ENCODE peak calls at places on chromosomes 1 and 21, in eight cellular contexts. I is body of pancreas, N is foreskin fibroblast, T is heart right ventricle, F is cardiac muscle cell, W is retinal pigment epithelial cell, M is hepatocyte, O is IMR-90. P is an unnamed sample.

GRCh38 chr1:172476218-172476811 is 32.4 kb upstream of the PIGC start:
- DNase-seq in I (no peak), N (no peak), T (no peak), F (no peak), W (no peak), M (peak), O (no peak), P (no peak)

GRCh38 chr1:27382950-27383627 is at the start of gene CD164L2:
- DNase-seq in I (peak), N (no peak), T (no peak), F (no peak), W (no peak), M (peak), O (no peak), P (no peak)

GRCh38 chr21:42677339-42678117 is 24.1 kb downstream of the PDE9A start:
- DNase-seq in I (no peak), N (peak), T (no peak), F (peak), W (peak), M (no peak), O (peak), P (no peak)

GRCh38 chr1:236502579-236502971 is 21.2 kb upstream of the LGALS8 start:
- DNase-seq in I (no peak), N (peak), T (no peak), F (peak), W (peak), M (peak), O (peak), P (no peak)

GRCh38 chr1:244778356-244778755 is 57.1 kb upstream of the COX20 start:
- DNase-seq in I (no peak), N (peak), T (no peak), F (peak), W (no peak), M (no peak), O (peak), P (no peak)

GRCh38 chr21:42666023-42666747 is 12.8 kb downstream of the PDE9A start:
- DNase-seq in I (no peak), N (no peak), T (no peak), F (no peak), W (no peak), M (no peak), O (no peak), P (no peak)

GRCh38 chr1:47477595-47478080 is 39.8 kb downstream of the FOXD2 start:
- DNase-seq in I (peak), N (no peak), T (no peak), F (no peak), W (no peak), M (peak), O (no peak), P (no peak)

GRCh38 chr1:99675994-99676393 is 30.1 kb downstream of the PALMD start:
- DNase-seq in I (no peak), N (no peak), T (no peak), F (no peak), W (no peak), M (no peak), O (no peak), P (no peak)

GRCh38 chr21:29117372-29117955 is 13.0 kb upstream of the MAP3K7CL start:
- DNase-seq in I (no peak), N (no peak), T (no peak), F (no peak), W (no peak), M (no peak), O (no peak), P (no peak)

GRCh38 chr1:61330571-61330970 is 248.2 kb downstream of the NFIA start:
- DNase-seq in I (no peak), N (no peak), T (no peak), F (no peak), W (no peak), M (no peak), O (no peak), P (no peak)

GRCh38 chr1:245765241-245766000 is 610.6 kb downstream of the KIF26B start:
- DNase-seq in I (no peak), N (peak), T (no peak), F (peak), W (no peak), M (no peak), O (peak), P (no peak)

GRCh38 chr1:221708076-221708571 is 33.8 kb downstream of the DUSP10 start:
- DNase-seq in I (no peak), N (no peak), T (no peak), F (peak), W (no peak), M (no peak), O (no peak), P (no peak)

GRCh38 chr1:204733289-204733688 is 47.8 kb upstream of the LRRN2 start:
- DNase-seq in I (no peak), N (no peak), T (no peak), F (no peak), W (no peak), M (no peak), O (no peak), P (no peak)

GRCh38 chr1:39115271-39116110 is 89.0 kb upstream of the MACF1 start:
- DNase-seq in I (no peak), N (peak), T (no peak), F (peak), W (no peak), M (no peak), O (peak), P (no peak)

GRCh38 chr1:79042117-79042516 is 35.6 kb upstream of the ADGRL4 start:
- DNase-seq in I (no peak), N (peak), T (no peak), F (peak), W (peak), M (no peak), O (peak), P (no peak)

GRCh38 chr1:173549813-173550212 is 53.1 kb downstream of the SLC9C2 start:
- DNase-seq in I (no peak), N (no peak), T (no peak), F (no peak), W (no peak), M (no peak), O (no peak), P (no peak)

GRCh38 chr1:68542586-68542985 is 45.7 kb upstream of the DEPDC1 start:
- DNase-seq in I (no peak), N (peak), T (no peak), F (peak), W (no peak), M (peak), O (no peak), P (no peak)

GRCh38 chr21:46297311-46298082 is 11.4 kb downstream of the YBEY start:
- DNase-seq in I (no peak), N (no peak), T (peak), F (peak), W (no peak), M (no peak), O (no peak), P (no peak)

GRCh38 chr1:115564201-115564600 is 77.6 kb upstream of the VANGL1 start:
- DNase-seq in I (no peak), N (no peak), T (no peak), F (no peak), W (no peak), M (no peak), O (no peak), P (peak)

GRCh38 chr1:56803561-56804156 is 15.5 kb downstream of the FYB2 start:
- DNase-seq in I (peak), N (no peak), T (no peak), F (peak), W (no peak), M (peak), O (peak), P (peak)

GRCh38 chr1:2128189-2128901 is 66.2 kb downstream of the FAAP20 start:
- DNase-seq in I (peak), N (no peak), T (no peak), F (no peak), W (peak), M (no peak), O (no peak), P (no peak)

GRCh38 chr1:218304281-218305039 is 19.4 kb downstream of the RRP15 start:
- DNase-seq in I (no peak), N (no peak), T (peak), F (peak), W (no peak), M (no peak), O (peak), P (no peak)

GRCh38 chr1:207886227-207886626 is 24.7 kb downstream of the CD34 start:
- DNase-seq in I (no peak), N (no peak), T (no peak), F (no peak), W (no peak), M (no peak), O (no peak), P (no peak)

GRCh38 chr21:34820051-34820450 is 151.3 kb downstream of the CLIC6 start:
- DNase-seq in I (no peak), N (no peak), T (no peak), F (no peak), W (no peak), M (no peak), O (no peak), P (no peak)

GRCh38 chr1:5765465-5765864 is 226.8 kb downstream of the NPHP4 start:
- DNase-seq in I (no peak), N (no peak), T (no peak), F (no peak), W (no peak), M (no peak), O (no peak), P (no peak)

GRCh38 chr1:12537294-12537693 is 80.7 kb downstream of the DHRS3 start:
- DNase-seq in I (no peak), N (no peak), T (no peak), F (no peak), W (no peak), M (no peak), O (no peak), P (no peak)

GRCh38 chr1:226447932-226448670 is 40.2 kb upstream of the PARP1 start:
- DNase-seq in I (no peak), N (no peak), T (no peak), F (peak), W (no peak), M (no peak), O (peak), P (no peak)

GRCh38 chr1:235739124-235739523 is 89.5 kb upstream of the GNG4 start:
- DNase-seq in I (peak), N (peak), T (no peak), F (peak), W (no peak), M (no peak), O (peak), P (no peak)

GRCh38 chr1:247487057-247487456 is 29.2 kb upstream of the OR2B11 start:
- DNase-seq in I (no peak), N (peak), T (no peak), F (peak), W (peak), M (peak), O (peak), P (no peak)
- TF ChIP-seq CTCF in I (peak), N (peak), T (peak), F (peak), W (peak), M (peak), O (peak), P (peak)

GRCh38 chr1:177223359-177223758 is 52.6 kb downstream of the BRINP2 start:
- DNase-seq in I (no peak), N (no peak), T (no peak), F (no peak), W (no peak), M (no peak), O (no peak), P (no peak)

GRCh38 chr1:177227978-177228720 is 57.4 kb downstream of the BRINP2 start:
- DNase-seq in I (no peak), N (no peak), T (no peak), F (no peak), W (no peak), M (no peak), O (no peak), P (no peak)

GRCh38 chr1:177230228-177231016 is 59.7 kb downstream of the BRINP2 start:
- DNase-seq in I (no peak), N (no peak), T (no peak), F (no peak), W (no peak), M (no peak), O (no peak), P (no peak)

GRCh38 chr1:177229781-177230180 is 59.0 kb downstream of the BRINP2 start:
- DNase-seq in I (no peak), N (no peak), T (no peak), F (no peak), W (no peak), M (no peak), O (no peak), P (no peak)

DNA sequence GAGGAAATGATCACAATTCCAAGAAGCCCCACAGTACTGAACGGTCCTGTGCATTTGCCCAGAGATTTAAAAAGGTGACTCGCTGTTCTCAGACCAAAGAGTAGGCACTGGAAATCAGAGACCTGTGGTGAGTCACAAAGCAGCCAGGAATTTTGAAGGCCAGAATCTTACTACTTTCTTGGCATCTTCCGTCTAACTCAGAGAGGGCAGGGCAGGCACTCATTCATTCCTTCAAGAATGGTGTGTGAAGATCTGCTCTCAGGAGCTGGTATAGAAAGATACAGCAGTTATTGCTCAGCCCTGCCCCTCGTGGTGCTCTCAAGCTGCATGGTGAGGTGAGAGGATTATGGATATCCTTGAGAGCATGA is 57.9 kb downstream of the BRINP2 start:
- DNase-seq in I (no peak), N (no peak), T (no peak), F (no peak), W (no peak), M (no peak), O (peak), P (no peak)
- TF ChIP-seq CTCF in I (no peak), N (no peak), T (no peak), F (no peak), W (peak), M (no peak), O (no peak), P (no peak)

GRCh38 chr1:9338354-9339250 is 45.9 kb downstream of the SPSB1 start:
- DNase-seq in I (peak), N (no peak), T (peak), F (peak), W (no peak), M (peak), O (no peak), P (no peak)
- TF ChIP-seq CTCF in I (no peak), N (no peak), T (no peak), F (no peak), W (no peak), M (no peak), O (no peak), P (no peak)

GRCh38 chr1:220113136-220113695 is 19.3 kb downstream of the IARS2 start:
- DNase-seq in I (no peak), N (peak), T (no peak), F (peak), W (no peak), M (peak), O (peak), P (no peak)
- TF ChIP-seq CTCF in I (peak), N (peak), T (peak), F (peak), W (peak), M (peak), O (peak), P (peak)

DNA sequence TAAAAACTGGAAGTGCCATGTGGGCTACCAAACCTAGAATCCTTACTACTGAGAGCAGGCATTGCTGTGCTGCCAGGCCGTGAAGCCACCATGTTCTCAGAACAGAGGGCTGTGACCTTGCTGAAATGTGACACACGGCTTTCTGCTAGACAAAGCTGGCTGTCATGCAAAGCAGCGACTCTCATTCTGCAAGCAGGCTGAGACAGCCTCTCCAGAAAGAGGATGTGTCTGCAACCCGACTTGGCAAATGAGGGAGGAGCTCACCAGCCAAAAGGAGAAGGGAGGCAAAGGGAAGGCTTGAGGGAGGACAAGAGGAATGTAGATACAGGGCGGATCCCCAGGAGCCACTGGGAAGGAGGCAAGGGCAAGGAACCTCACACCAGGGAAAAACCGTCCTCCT is 85.7 kb upstream of the KRTAP19-8 start:
- DNase-seq in I (no peak), N (no peak), T (no peak), F (no peak), W (no peak), M (no peak), O (no peak), P (no peak)
- TF ChIP-seq CTCF in I (no peak), N (no peak), T (no peak), F (no peak), W (no peak), M (no peak), O (no peak), P (no peak)

GRCh38 chr1:3725366-3725765 is 26.9 kb upstream of the CCDC27 start:
- DNase-seq in I (no peak), N (no peak), T (no peak), F (no peak), W (no peak), M (no peak), O (no peak), P (no peak)

GRCh38 chr1:3730556-3731247 is 21.5 kb upstream of the CCDC27 start:
- DNase-seq in I (no peak), N (no peak), T (peak), F (no peak), W (no peak), M (no peak), O (no peak), P (no peak)

GRCh38 chr1:3729594-3730555 is 22.4 kb upstream of the CCDC27 start:
- DNase-seq in I (no peak), N (no peak), T (peak), F (peak), W (no peak), M (no peak), O (no peak), P (no peak)

GRCh38 chr1:3727825-3728776 is 24.1 kb upstream of the CCDC27 start:
- DNase-seq in I (no peak), N (no peak), T (peak), F (no peak), W (no peak), M (no peak), O (no peak), P (no peak)

GRCh38 chr1:3727042-3727824 is 25.0 kb upstream of the CCDC27 start:
- DNase-seq in I (no peak), N (no peak), T (peak), F (peak), W (no peak), M (peak), O (no peak), P (peak)
- TF ChIP-seq CTCF in I (no peak), N (peak), T (peak), F (peak), W (peak), M (peak), O (peak), P (peak)

GRCh38 chr1:43002766-43003165 is 44.1 kb upstream of the SLC2A1 start:
- DNase-seq in I (no peak), N (no peak), T (no peak), F (no peak), W (no peak), M (no peak), O (no peak), P (no peak)
- TF ChIP-seq CTCF in I (no peak), N (no peak), T (no peak), F (no peak), W (no peak), M (no peak), O (no peak), P (no peak)

DNA sequence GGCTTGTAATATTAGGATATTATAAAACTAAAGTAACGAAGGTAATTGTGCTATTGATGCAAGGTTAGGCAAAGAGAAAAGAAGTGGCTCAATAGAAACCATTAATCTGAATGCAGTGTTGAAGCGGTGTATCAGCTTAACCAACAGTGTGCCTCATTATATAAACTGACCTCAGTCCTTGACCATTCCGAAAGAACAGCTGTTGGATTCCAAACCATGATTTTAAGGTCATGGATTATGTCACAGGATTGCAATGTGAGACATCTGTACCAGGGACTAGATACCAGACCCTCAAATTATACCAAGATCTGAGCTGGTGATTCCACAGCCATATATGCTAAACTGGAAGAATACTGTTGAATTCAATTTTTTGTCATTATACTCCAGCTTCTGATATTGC is 134.2 kb upstream of the HP1BP3 start:
- DNase-seq in I (no peak), N (peak), T (no peak), F (no peak), W (no peak), M (no peak), O (peak), P (no peak)
- TF ChIP-seq CTCF in I (no peak), N (no peak), T (no peak), F (no peak), W (no peak), M (no peak), O (no peak), P (no peak)

P was measured in neural crest cell.